ENCODE peak calls at places on chromosome 1, in ten cellular contexts. U, S, I, Q, W, J, V, Z, F and K are unnamed samples.

GRCh38 chr1:232273071-232273470 is 356.9 kb downstream of the SIPA1L2 start:
- DNase-seq in I (no peak), V (no peak), F (no peak), Q (no peak), W (no peak), Z (no peak), U (no peak), J (no peak), S (no peak), K (no peak)

GRCh38 chr1:65068202-65069011 is 79.6 kb upstream of the AK4 start:
- DNase-seq in V (no peak), F (no peak), U (peak), Q (peak), W (no peak), J (peak), S (no peak), Z (no peak), I (peak), K (peak)

GRCh38 chr1:231590453-231591198 is 36.0 kb upstream of the DISC1 start:
- DNase-seq in U (peak), W (peak), S (peak), V (no peak), Z (peak), Q (no peak), F (peak), J (peak), I (peak), K (peak)

GRCh38 chr1:171654705-171655214 is 2.3 kb upstream of the MYOC start:
- DNase-seq in W (no peak), Z (peak), S (no peak), U (no peak), I (no peak), Q (no peak), J (no peak), F (no peak), V (no peak), K (no peak)

GRCh38 chr1:10510520-10511493 is 36.1 kb downstream of the PEX14 start:
- DNase-seq in Z (no peak), V (no peak), F (no peak), W (no peak), I (peak), U (peak), Q (peak), S (peak), J (peak), K (peak)

GRCh38 chr1:247118946-247119446 is 14.8 kb upstream of the ZNF669 start:
- DNase-seq in F (no peak), S (peak), J (peak), I (peak), V (no peak), Q (no peak), Z (peak), W (peak), U (no peak), K (no peak)

GRCh38 chr1:89990976-89991831 is 3.7 kb upstream of the ZNF326 start:
- DNase-seq in I (no peak), Q (no peak), Z (no peak), J (no peak), W (no peak), V (no peak), F (no peak), S (no peak), U (no peak), K (no peak)

GRCh38 chr1:64248065-64248464 is 44.6 kb downstream of the UBE2U start:
- DNase-seq in V (no peak), F (no peak), U (no peak), Q (no peak), W (no peak), S (no peak), Z (no peak), J (no peak), I (no peak), K (no peak)

GRCh38 chr1:196611873-196612272 is 3.6 kb upstream of the KCNT2 start:
- DNase-seq in Z (no peak), S (no peak), U (no peak), Q (no peak), I (no peak), F (no peak), W (peak), V (no peak), J (no peak), K (no peak)

GRCh38 chr1:33330906-33331305 is 10.0 kb upstream of the A3GALT2 start:
- DNase-seq in W (no peak), S (no peak), J (no peak), F (no peak), Q (no peak), Z (no peak), U (no peak), I (no peak), V (no peak), K (no peak)

GRCh38 chr1:160040481-160040880 is 8.7 kb upstream of the PIGM start:
- DNase-seq in W (no peak), F (no peak), U (no peak), I (no peak), J (no peak), V (no peak), S (no peak), Q (no peak), Z (no peak), K (no peak)

GRCh38 chr1:165144757-165145397 is 211.6 kb downstream of the LMX1A start:
- DNase-seq in I (peak), Q (no peak), J (peak), W (peak), V (no peak), F (peak), U (peak), S (no peak), Z (peak), K (peak)

GRCh38 chr1:233919786-233920185 is 15.3 kb downstream of the SLC35F3 start:
- DNase-seq in U (no peak), W (no peak), Q (no peak), F (no peak), V (no peak), Z (no peak), J (no peak), S (no peak), I (no peak), K (no peak)

GRCh38 chr1:84409888-84410287 is 11.6 kb downstream of the DNASE2B start:
- DNase-seq in W (no peak), S (no peak), Q (no peak), J (no peak), F (no peak), I (no peak), U (no peak), V (no peak), Z (no peak), K (no peak)

GRCh38 chr1:57218487-57219079 is 205.3 kb downstream of the DAB1 start:
- DNase-seq in F (no peak), U (no peak), Z (peak), Q (no peak), V (no peak), S (no peak), J (no peak), I (no peak), W (no peak), K (no peak)

GRCh38 chr1:1426496-1426960 is 5.5 kb upstream of the ANKRD65 start:
- DNase-seq in V (no peak), W (peak), Q (no peak), S (no peak), U (no peak), F (peak), I (no peak), J (no peak), Z (no peak), K (peak)

GRCh38 chr1:26412180-26412840 is 1.7 kb downstream of the LIN28A start:
- DNase-seq in W (peak), F (no peak), V (no peak), J (no peak), Z (no peak), U (no peak), S (no peak), I (no peak), Q (no peak), K (no peak)

GRCh38 chr1:188363943-188364342 is 1535.2 kb downstream of the PLA2G4A start:
- DNase-seq in Z (no peak), F (no peak), Q (no peak), V (no peak), S (no peak), I (no peak), U (no peak), W (no peak), J (no peak), K (no peak)

GRCh38 chr1:84247425-84248220 is 53.9 kb upstream of the SAMD13 start:
- DNase-seq in W (no peak), U (peak), J (no peak), Q (no peak), I (no peak), F (no peak), V (no peak), Z (no peak), S (peak), K (no peak)

GRCh38 chr1:116921937-116922336 is 12.2 kb downstream of the PTGFRN start:
- DNase-seq in J (no peak), Q (no peak), F (no peak), W (no peak), I (no peak), V (no peak), S (no peak), Z (no peak), U (no peak), K (no peak)

GRCh38 chr1:116920211-116920610 is 10.5 kb downstream of the PTGFRN start:
- DNase-seq in S (no peak), F (no peak), U (no peak), W (no peak), Q (no peak), Z (no peak), I (no peak), V (no peak), J (no peak), K (no peak)

GRCh38 chr1:116918714-116919357 is 9.1 kb downstream of the PTGFRN start:
- DNase-seq in U (no peak), J (no peak), Q (no peak), Z (no peak), I (no peak), S (no peak), F (no peak), W (no peak), V (no peak), K (no peak)

GRCh38 chr1:116921301-116921885 is 11.7 kb downstream of the PTGFRN start:
- DNase-seq in F (no peak), I (no peak), S (no peak), V (no peak), Q (no peak), W (no peak), U (no peak), J (no peak), Z (no peak), K (no peak)

DNA sequence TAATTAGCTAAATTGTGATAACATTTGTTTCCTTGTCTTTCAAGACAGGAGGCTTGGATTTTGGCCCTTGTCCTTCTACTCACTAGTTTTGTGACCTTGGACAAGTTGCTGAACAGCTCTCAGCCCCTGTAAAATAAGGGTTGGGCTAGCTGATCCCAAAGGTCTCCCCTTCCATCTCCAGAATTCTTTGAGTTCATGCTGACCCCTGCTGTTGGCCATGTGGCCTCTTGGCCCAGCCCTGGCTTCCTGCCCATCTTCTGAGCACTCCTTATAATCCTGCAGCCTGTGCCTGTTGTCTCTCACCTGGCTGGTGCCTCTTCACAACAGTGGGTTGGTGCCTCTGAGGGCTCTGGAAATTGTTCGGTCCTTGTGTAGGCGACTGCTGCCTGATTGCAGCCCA is 10.1 kb downstream of the PTGFRN start:
- DNase-seq in Q (no peak), V (no peak), S (no peak), J (no peak), F (no peak), Z (no peak), U (peak), I (no peak), W (no peak), K (no peak)
- TF ChIP-seq CTCF in Q (no peak), V (no peak), S (no peak), J (no peak), F (no peak), Z (no peak), U (no peak), I (no peak), W (no peak), K (no peak)

DNA sequence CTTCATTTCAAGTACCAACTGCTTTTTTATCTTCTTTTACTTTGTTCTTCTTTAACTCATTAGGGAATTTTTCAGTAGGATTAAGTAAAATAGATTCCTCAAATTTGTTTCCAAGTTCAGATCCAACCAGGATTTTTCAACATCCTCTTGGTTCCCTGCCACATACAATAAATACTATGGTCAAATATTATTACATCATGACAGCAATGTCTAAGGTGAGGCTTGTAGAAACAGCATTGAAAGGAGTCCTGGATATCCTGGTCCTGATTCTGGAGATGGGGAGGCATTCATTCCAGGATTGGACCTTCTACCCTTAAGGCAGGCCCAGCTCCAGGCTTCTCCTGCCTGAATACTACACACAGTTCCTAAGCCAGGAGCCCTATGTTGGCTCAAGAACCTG is 80.2 kb upstream of the F3 start:
- DNase-seq in F (no peak), V (no peak), Z (no peak), Q (no peak), I (no peak), U (peak), S (no peak), W (no peak), J (no peak), K (no peak)
- TF ChIP-seq CTCF in F (no peak), V (no peak), Z (no peak), Q (no peak), I (no peak), U (no peak), S (no peak), W (no peak), J (no peak), K (no peak)

DNA sequence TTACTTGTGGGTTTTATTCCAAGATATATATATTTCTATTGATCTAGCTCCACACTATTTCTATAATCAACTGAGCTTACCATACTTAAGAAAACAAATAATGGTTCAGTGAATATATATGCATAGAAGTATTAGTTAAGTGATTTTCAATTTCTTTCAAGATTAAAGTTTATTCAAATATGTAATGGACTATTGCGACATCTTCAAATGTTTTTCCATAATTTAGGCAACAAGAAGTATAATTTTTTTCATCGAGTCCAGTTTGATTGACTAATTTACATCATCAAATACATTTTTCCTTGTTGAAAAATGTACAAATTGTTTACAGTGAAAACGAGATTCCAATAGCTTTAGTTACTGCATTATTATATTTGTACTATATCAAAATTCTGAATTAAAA is 528.6 kb downstream of the PTPRC start:
- DNase-seq in Z (no peak), W (no peak), Q (no peak), F (no peak), J (no peak), V (no peak), U (no peak), I (no peak), S (no peak), K (no peak)
- TF ChIP-seq CTCF in Z (no peak), W (no peak), Q (no peak), F (no peak), J (no peak), V (no peak), U (no peak), I (no peak), S (no peak), K (no peak)

DNA sequence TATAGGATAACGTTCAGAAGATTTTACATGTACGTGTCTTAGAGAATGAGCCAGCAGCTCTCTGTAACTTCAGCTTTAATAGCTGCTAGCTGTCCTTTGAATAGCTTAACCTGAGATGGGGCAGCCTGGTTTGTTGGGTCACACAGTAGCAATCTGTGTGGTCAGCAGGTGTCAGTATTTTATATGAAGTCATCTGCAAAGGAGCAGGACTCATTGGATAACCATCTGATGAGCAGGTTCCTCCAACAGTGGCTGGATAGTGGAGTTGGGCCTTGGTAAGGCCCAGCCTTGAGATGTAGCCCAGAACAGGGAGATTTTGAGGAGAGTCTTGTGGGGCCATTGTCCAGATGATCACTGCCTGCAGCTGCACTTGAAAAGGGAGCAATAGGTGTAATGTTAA is 6.4 kb downstream of the GSTM5 start:
- DNase-seq in Z (no peak), S (peak), J (no peak), F (no peak), V (no peak), I (no peak), U (no peak), Q (no peak), W (no peak), K (no peak)
- TF ChIP-seq CTCF in Z (no peak), S (peak), J (no peak), F (no peak), V (no peak), I (no peak), U (peak), Q (no peak), W (no peak), K (no peak)

GRCh38 chr1:100396651-100397050 is 44.3 kb downstream of the CDC14A start:
- DNase-seq in Q (no peak), U (no peak), Z (no peak), V (no peak), I (no peak), S (no peak), W (no peak), J (no peak), F (no peak), K (no peak)
- TF ChIP-seq CTCF in Q (no peak), U (no peak), Z (no peak), V (no peak), I (no peak), S (no peak), W (no peak), J (no peak), F (no peak), K (no peak)